ENCODE peak calls at places on chromosomes 2 and 18, in seven cellular contexts. C, R, G, M, L, J and F are unnamed samples.

GRCh38 chr2:135985826-135986393 is 484 bp upstream of the DARS1 start:
- DNase-seq in C (no peak), G (no peak), R (no peak), J (no peak), L (no peak), M (no peak), F (peak)

GRCh38 chr2:36487947-36488346 is 110.0 kb downstream of the FEZ2 start:
- DNase-seq in G (no peak), J (no peak), R (no peak), M (no peak), L (no peak), C (no peak), F (no peak)

GRCh38 chr18:49911414-49911813 is 98.1 kb upstream of the ACAA2 start:
- DNase-seq in L (peak), C (no peak), M (no peak), G (no peak), R (no peak), J (no peak), F (no peak)

GRCh38 chr18:52341617-52342381 is 1.8 kb downstream of the DCC start:
- DNase-seq in M (no peak), C (no peak), J (no peak), G (no peak), L (no peak), R (peak), F (no peak)

GRCh38 chr2:43977677-43978076 is 18.1 kb downstream of the LRPPRC start:
- DNase-seq in M (no peak), R (no peak), G (no peak), L (no peak), J (no peak), C (no peak), F (no peak)

GRCh38 chr2:3148716-3149115 is 228.9 kb downstream of the EIPR1 start:
- DNase-seq in M (no peak), L (no peak), R (no peak), J (no peak), G (no peak), C (no peak), F (no peak)

GRCh38 chr2:28543316-28544068 is 47.6 kb downstream of the PLB1 start:
- DNase-seq in G (no peak), J (peak), R (no peak), C (no peak), L (no peak), M (no peak), F (no peak)

GRCh38 chr2:205708231-205708631 is 25.9 kb downstream of the NRP2 start:
- DNase-seq in J (peak), M (no peak), G (no peak), R (no peak), C (no peak), L (no peak), F (no peak)

GRCh38 chr2:86807462-86808275 is 17.0 kb upstream of the CD8A start:
- DNase-seq in G (no peak), C (peak), R (peak), M (peak), J (no peak), L (peak), F (no peak)

GRCh38 chr18:55401275-55401620 is 186.7 kb downstream of the TCF4 start:
- DNase-seq in J (no peak), M (no peak), C (no peak), G (no peak), L (no peak), R (no peak), F (no peak)

GRCh38 chr2:187453078-187453641 is 5.1 kb upstream of the CALCRL start:
- DNase-seq in G (peak), R (no peak), J (no peak), C (peak), M (no peak), L (no peak), F (no peak)

GRCh38 chr18:3230401-3231334 is 10.9 kb upstream of the MYOM1 start:
- DNase-seq in L (no peak), C (no peak), R (no peak), G (peak), J (no peak), M (peak), F (no peak)

GRCh38 chr2:111975053-111975552 is 76.7 kb downstream of the MERTK start:
- DNase-seq in C (peak), J (no peak), G (no peak), M (no peak), R (peak), L (no peak), F (no peak)

GRCh38 chr2:183951636-183952035 is 646.7 kb upstream of the ZNF804A start:
- DNase-seq in C (no peak), R (no peak), L (no peak), G (no peak), M (no peak), J (no peak), F (no peak)

GRCh38 chr2:129761569-129762021 is 217.9 kb upstream of the RAB6C start:
- DNase-seq in G (no peak), J (no peak), M (no peak), C (no peak), L (no peak), R (no peak), F (no peak)

GRCh38 chr2:137348301-137348700 is 583.0 kb downstream of the THSD7B start:
- DNase-seq in R (no peak), C (no peak), G (no peak), J (no peak), M (no peak), L (no peak), F (no peak)

GRCh38 chr18:51053822-51054221 is 23.8 kb downstream of the SMAD4 start:
- DNase-seq in C (no peak), M (no peak), G (no peak), J (no peak), L (no peak), R (no peak), F (no peak)

GRCh38 chr2:240234503-240234951 is 94.1 kb upstream of the OTOS start:
- DNase-seq in M (no peak), C (no peak), L (no peak), G (no peak), R (no peak), J (no peak), F (no peak)

GRCh38 chr2:31533036-31533435 is 47.7 kb downstream of the SRD5A2 start:
- DNase-seq in L (no peak), J (no peak), R (no peak), G (no peak), C (no peak), M (no peak), F (no peak)

GRCh38 chr18:28040216-28040615 is 136.7 kb downstream of the CDH2 start:
- DNase-seq in G (no peak), J (no peak), R (no peak), C (no peak), M (no peak), L (no peak), F (no peak)

GRCh38 chr18:61876899-61877298 is 15.9 kb downstream of the RNF152 start:
- DNase-seq in R (no peak), J (no peak), C (no peak), M (no peak), G (no peak), L (no peak), F (no peak)

GRCh38 chr2:71880846-71881610 is 266.6 kb downstream of the CYP26B1 start:
- DNase-seq in G (peak), R (no peak), M (peak), J (peak), C (peak), L (no peak), F (no peak)

GRCh38 chr2:10303634-10304378 is 1.1 kb downstream of the HPCAL1 start:
- DNase-seq in L (no peak), J (no peak), C (no peak), R (peak), G (peak), M (peak), F (no peak)

GRCh38 chr18:49544362-49544761 is 17.5 kb upstream of the LIPG start:
- DNase-seq in J (no peak), M (no peak), L (no peak), G (no peak), R (no peak), C (no peak), F (no peak)

GRCh38 chr18:75008186-75008585 is 200.8 kb downstream of the PTGR3 start:
- DNase-seq in L (no peak), R (no peak), G (no peak), C (no peak), M (no peak), J (no peak), F (no peak)

GRCh38 chr2:149027602-149028250 is 10.8 kb upstream of the LYPD6B start:
- DNase-seq in L (no peak), R (peak), G (no peak), J (no peak), M (no peak), C (no peak), F (no peak)

GRCh38 chr18:22347624-22348511 is 69.8 kb downstream of the CTAGE1 start:
- DNase-seq in M (peak), J (no peak), G (no peak), C (no peak), R (peak), L (peak), F (no peak)

GRCh38 chr2:209511637-209512036 is 87.8 kb downstream of the MAP2 start:
- DNase-seq in M (no peak), G (no peak), C (no peak), L (no peak), J (no peak), R (no peak), F (no peak)

GRCh38 chr2:240437861-240438809 is 2.7 kb downstream of the GPC1 start:
- DNase-seq in J (peak), L (peak), M (peak), R (peak), G (peak), C (peak), F (peak)

GRCh38 chr2:179932786-179933185 is 71.4 kb upstream of the ZNF385B start:
- DNase-seq in M (no peak), C (no peak), R (no peak), J (no peak), G (no peak), L (peak), F (no peak)

GRCh38 chr18:23884712-23885375 is 129.7 kb upstream of the TTC39C start:
- DNase-seq in C (no peak), J (peak), M (peak), G (no peak), L (peak), R (no peak), F (no peak)

GRCh38 chr18:7918696-7919095 is 351.6 kb downstream of the PTPRM start:
- DNase-seq in J (no peak), G (no peak), L (no peak), R (no peak), M (no peak), C (no peak), F (no peak)

GRCh38 chr18:7923105-7923504 is 356.0 kb downstream of the PTPRM start:
- DNase-seq in L (no peak), J (no peak), G (no peak), M (no peak), C (no peak), R (no peak), F (no peak)

GRCh38 chr18:7924616-7925015 is 357.5 kb downstream of the PTPRM start:
- DNase-seq in R (no peak), C (no peak), G (no peak), M (no peak), L (no peak), J (no peak), F (no peak)

GRCh38 chr18:7919565-7919964 is 352.4 kb downstream of the PTPRM start:
- DNase-seq in R (no peak), C (no peak), G (no peak), M (no peak), L (no peak), J (no peak), F (no peak)

DNA sequence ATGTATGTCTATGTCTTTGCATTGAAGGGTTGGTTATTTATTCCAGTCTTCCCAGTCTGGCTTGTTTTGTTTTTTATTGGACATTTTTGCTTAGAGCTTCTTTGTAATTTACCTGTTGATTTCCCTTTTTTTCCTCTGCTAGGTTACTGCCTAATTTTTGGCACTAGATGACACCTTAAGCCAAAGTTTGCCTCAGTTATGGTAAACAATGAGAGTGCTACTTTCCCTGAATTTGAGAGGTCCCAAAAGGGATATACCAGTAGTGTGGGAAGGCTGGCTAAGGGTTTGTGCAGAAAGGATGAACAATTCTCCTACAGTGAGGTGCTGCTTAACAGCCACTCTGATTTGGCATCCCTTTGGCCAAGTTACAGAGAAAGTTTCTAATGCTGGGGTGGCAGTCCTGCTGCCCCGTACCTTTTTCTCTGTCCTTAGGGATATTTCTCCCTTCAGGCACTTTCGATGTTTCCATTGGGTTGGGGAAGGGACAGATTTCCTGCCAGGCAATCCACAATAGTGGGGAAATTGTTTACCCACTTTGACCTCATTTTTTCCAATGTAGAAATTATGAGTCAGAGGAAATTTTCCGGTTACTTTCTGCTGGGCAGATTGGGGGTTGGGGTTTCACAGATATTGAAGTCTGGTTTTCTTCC is 354.9 kb downstream of the PTPRM start:
- DNase-seq in G (no peak), C (peak), R (no peak), L (no peak), J (no peak), M (no peak), F (no peak)
- TF ChIP-seq POLR2AphosphoS5 in G (no peak), C (peak), R (no peak), L (no peak), J (peak), M (no peak), F (no peak)

GRCh38 chr2:201118957-201119848 is 3.2 kb downstream of the CFLAR start:
- DNase-seq in M (no peak), J (no peak), C (peak), G (peak), R (no peak), L (no peak), F (no peak)

GRCh38 chr2:201126308-201127127 is 10.6 kb downstream of the CFLAR start:
- DNase-seq in J (no peak), R (no peak), C (no peak), M (no peak), L (no peak), G (no peak), F (no peak)

GRCh38 chr2:201120500-201120899 is 4.5 kb downstream of the CFLAR start:
- DNase-seq in J (no peak), L (no peak), M (no peak), C (no peak), R (no peak), G (no peak), F (no peak)

GRCh38 chr2:201118121-201118956 is 2.4 kb downstream of the CFLAR start:
- DNase-seq in G (peak), M (peak), C (peak), L (peak), J (peak), R (peak), F (peak)

GRCh38 chr2:201122276-201122675 is 6.3 kb downstream of the CFLAR start:
- DNase-seq in J (no peak), R (no peak), G (peak), M (no peak), C (no peak), L (no peak), F (no peak)
- TF ChIP-seq POLR2AphosphoS5 in J (no peak), R (no peak), G (no peak), M (no peak), C (no peak), L (no peak), F (no peak)

GRCh38 chr2:143261986-143262784 is 133.0 kb downstream of the ARHGAP15 start:
- DNase-seq in M (peak), R (no peak), C (no peak), L (no peak), G (no peak), J (no peak), F (no peak)
- TF ChIP-seq POLR2AphosphoS5 in M (no peak), R (no peak), C (no peak), L (no peak), G (no peak), J (no peak), F (no peak)

GRCh38 chr2:202627042-202627441 is 7.7 kb upstream of the FAM117B start:
- DNase-seq in M (no peak), J (no peak), C (no peak), R (no peak), G (no peak), L (no peak), F (no peak)
- TF ChIP-seq POLR2AphosphoS5 in M (no peak), J (no peak), C (no peak), R (no peak), G (no peak), L (no peak), F (no peak)

GRCh38 chr2:73383036-73383435 is 2.6 kb upstream of the ALMS1 start:
- DNase-seq in J (no peak), C (no peak), M (no peak), R (no peak), L (no peak), G (no peak), F (no peak)

GRCh38 chr2:73385486-73386341 is at the start of gene ALMS1:
- DNase-seq in J (peak), C (peak), L (peak), M (peak), R (peak), G (peak), F (peak)

GRCh38 chr2:73386342-73386868 is 769 bp downstream of the ALMS1 start:
- DNase-seq in G (no peak), L (no peak), M (no peak), C (no peak), R (no peak), J (no peak), F (no peak)

DNA sequence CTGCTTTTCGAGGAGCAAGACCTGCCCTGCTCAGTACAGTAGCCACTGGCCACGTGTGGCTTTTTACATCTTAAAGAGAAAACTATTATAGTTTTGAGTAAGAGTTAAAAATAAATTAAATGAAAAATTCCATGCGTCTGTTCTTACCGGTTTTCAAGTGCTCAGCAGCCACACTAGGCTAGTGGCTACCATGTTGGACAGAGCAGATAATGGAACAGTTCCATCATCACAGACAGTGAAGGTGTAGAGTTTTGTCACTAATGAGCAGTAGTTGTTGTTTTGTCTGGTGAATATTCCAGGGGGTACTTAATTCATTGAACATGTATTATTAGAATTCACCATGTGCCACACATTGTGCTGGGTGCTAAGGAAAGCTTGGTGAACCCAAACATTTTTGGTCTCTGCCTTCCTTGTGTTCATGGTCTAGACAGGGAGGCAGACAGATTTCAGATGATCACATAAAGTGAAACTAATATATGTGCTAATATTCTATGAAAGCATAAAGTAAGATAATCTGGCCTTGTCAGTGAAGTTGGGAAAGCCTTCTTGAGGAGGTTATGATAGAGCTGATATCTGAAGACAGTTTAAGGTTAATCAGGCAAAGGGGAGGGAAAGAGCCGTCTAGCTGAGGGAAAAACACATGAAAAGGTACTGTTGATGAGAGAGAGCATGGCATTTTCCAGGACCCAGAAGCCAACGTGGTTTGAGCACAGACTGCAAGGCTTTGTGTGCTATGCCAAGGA is 1.4 kb downstream of the ALMS1 start:
- DNase-seq in G (no peak), R (no peak), L (no peak), C (no peak), J (no peak), M (no peak), F (no peak)
- TF ChIP-seq POLR2AphosphoS5 in G (no peak), R (no peak), L (no peak), C (no peak), J (no peak), M (no peak), F (no peak)

GRCh38 chr2:156342252-156343095 is 10.0 kb upstream of the NR4A2 start:
- DNase-seq in R (peak), G (peak), M (peak), J (peak), L (peak), C (peak), F (peak)
- TF ChIP-seq POLR2AphosphoS5 in R (peak), G (peak), M (peak), J (peak), L (peak), C (peak), F (no peak)

DNA sequence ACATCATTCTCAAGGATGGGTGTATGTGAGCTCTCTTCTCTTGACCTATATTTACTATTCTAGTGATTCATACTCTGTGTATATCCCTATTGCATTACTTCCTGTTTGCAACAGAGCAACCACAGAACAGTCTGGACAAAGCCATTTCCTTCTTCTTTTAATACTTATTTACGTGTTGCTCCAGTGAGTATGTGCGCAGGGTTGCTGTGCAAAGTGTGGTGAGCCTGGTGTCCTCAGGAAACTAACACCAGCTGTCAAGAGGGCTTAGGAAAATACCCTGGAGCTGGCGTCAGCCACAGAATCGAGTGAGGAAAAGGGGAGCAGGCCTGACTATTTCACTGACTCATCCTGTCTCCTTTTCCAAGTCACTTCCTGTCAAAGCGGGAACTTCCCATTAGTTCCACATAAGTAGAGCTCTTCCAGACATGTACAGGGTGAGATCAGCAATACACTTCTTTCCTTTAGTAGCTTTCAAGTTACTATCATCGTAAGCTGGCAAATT is 214.1 kb upstream of the COPS8 start:
- DNase-seq in M (peak), J (peak), R (peak), G (no peak), L (no peak), C (no peak), F (no peak)
- TF ChIP-seq POLR2AphosphoS5 in M (peak), J (peak), R (no peak), G (no peak), L (no peak), C (no peak), F (no peak)